ENCODE peak calls at places on chromosome 7, in five cellular contexts. Y is H1, Z is HepG2, J is GM12878, F is NT2/D1. N is an unnamed sample.

GRCh38 chr7:2922271-2922691 is 78.2 kb upstream of the GNA12 start:
- DNase-seq in F (no peak), J (no peak), Z (no peak), Y (no peak), N (no peak)

GRCh38 chr7:18420176-18420575 is 75.4 kb upstream of the HDAC9 start:
- DNase-seq in Z (no peak), F (no peak), J (no peak), Y (no peak), N (no peak)

GRCh38 chr7:44377681-44378421 is 52.5 kb upstream of the CAMK2B start:
- DNase-seq in F (no peak), Y (peak; percentile 45), Z (no peak), J (peak; percentile 68), N (peak; percentile 4)

GRCh38 chr7:56810466-56810865 is 321.8 kb downstream of the ZNF479 start:
- DNase-seq in Z (no peak), F (no peak), Y (no peak), J (no peak), N (no peak)

GRCh38 chr7:22204312-22204711 is 152.6 kb downstream of the RAPGEF5 start:
- DNase-seq in J (no peak), Y (no peak), F (no peak), Z (no peak), N (no peak)

GRCh38 chr7:48074231-48074654 is 14.8 kb upstream of the UPP1 start:
- DNase-seq in J (no peak), F (no peak), Y (no peak), Z (no peak), N (no peak)

GRCh38 chr7:644381-645305 is 81.9 kb upstream of the DNAAF5 start:
- DNase-seq in J (no peak), Y (no peak), Z (no peak), F (no peak), N (no peak)

GRCh38 chr7:47587389-47587788 is 5.5 kb upstream of the TNS3 start:
- DNase-seq in J (no peak), F (no peak), Y (no peak), Z (no peak), N (no peak)

GRCh38 chr7:158358926-158359645 is 228.5 kb downstream of the PTPRN2 start:
- DNase-seq in J (no peak), Y (peak; percentile 17), F (no peak), Z (no peak), N (no peak)

GRCh38 chr7:112994666-112995065 is 92.0 kb downstream of the GPR85 start:
- DNase-seq in Y (no peak), F (no peak), J (no peak), Z (no peak), N (no peak)

GRCh38 chr7:27116019-27116411 is 13.5 kb upstream of the HOXA2 start:
- DNase-seq in J (no peak), Z (no peak), Y (peak; percentile 45), F (no peak), N (no peak)

GRCh38 chr7:1144269-1144771 is 15.7 kb downstream of the ZFAND2A start:
- DNase-seq in F (no peak), Z (peak; percentile 25), Y (no peak), J (no peak), N (no peak)

GRCh38 chr7:117949232-117949631 is 76.0 kb upstream of the CTTNBP2 start:
- DNase-seq in F (no peak), Z (no peak), Y (no peak), J (no peak), N (no peak)

GRCh38 chr7:25619963-25620799 is 391.9 kb upstream of the NPVF start:
- DNase-seq in J (no peak), F (no peak), Z (no peak), Y (no peak), N (no peak)

GRCh38 chr7:130995252-130996081 is 261.5 kb upstream of the KLF14 start:
- DNase-seq in J (no peak), F (no peak), Y (no peak), Z (no peak), N (no peak)

GRCh38 chr7:7351156-7351555 is 168.8 kb downstream of the C1GALT1 start:
- DNase-seq in F (no peak), Z (no peak), Y (no peak), J (no peak), N (no peak)

GRCh38 chr7:125409921-125410320 is 480.3 kb upstream of the POT1 start:
- DNase-seq in Z (no peak), F (no peak), Y (no peak), J (no peak), N (no peak)

GRCh38 chr7:17939111-17939669 is 1.1 kb downstream of the SNX13 start:
- DNase-seq in Z (peak; percentile 16), Y (no peak), J (no peak), F (no peak), N (peak; percentile 13)

GRCh38 chr7:155373359-155374273 is 75.9 kb downstream of the INSIG1 start:
- DNase-seq in J (no peak), F (no peak), Z (no peak), Y (peak; percentile 71), N (no peak)

GRCh38 chr7:50227623-50228618 is 76.6 kb upstream of the IKZF1 start:
- DNase-seq in F (no peak), Y (no peak), Z (no peak), J (no peak), N (no peak)

GRCh38 chr7:74289018-74289659 is at the start of gene CLIP2:
- DNase-seq in J (no peak), Y (peak; percentile 82), F (no peak), Z (peak; percentile 41), N (peak; percentile 92)

GRCh38 chr7:85510287-85510686 is 323.4 kb upstream of the SEMA3D start:
- DNase-seq in F (no peak), Y (no peak), Z (no peak), J (no peak), N (no peak)

GRCh38 chr7:36036590-36036989 is 116.5 kb upstream of the EEPD1 start:
- DNase-seq in Y (no peak), Z (no peak), J (no peak), F (no peak), N (no peak)

GRCh38 chr7:68958571-68958970 is 639.7 kb upstream of the AUTS2 start:
- DNase-seq in Y (no peak), F (no peak), J (no peak), Z (no peak), N (no peak)

GRCh38 chr7:106731207-106731606 is 70.2 kb upstream of the CCDC71L start:
- DNase-seq in J (peak; percentile 91), F (no peak), Z (no peak), Y (no peak), N (no peak)

GRCh38 chr7:54596747-54597146 is 54.6 kb downstream of the VSTM2A start:
- DNase-seq in F (no peak), Z (no peak), J (peak; percentile 20), Y (no peak), N (no peak)

GRCh38 chr7:30923009-30923773 is 11.5 kb downstream of the AQP1 start:
- DNase-seq in F (no peak), Z (no peak), J (no peak), Y (peak; percentile 36), N (no peak)

GRCh38 chr7:129835436-129836020 is 117.2 kb downstream of the UBE2H start:
- DNase-seq in F (no peak), J (no peak), Z (no peak), Y (no peak), N (no peak)

GRCh38 chr7:71411475-71411874 is 279.5 kb downstream of the GALNT17 start:
- DNase-seq in J (no peak), F (no peak), Z (no peak), Y (no peak), N (no peak)

GRCh38 chr7:71409550-71410157 is 277.7 kb downstream of the GALNT17 start:
- DNase-seq in Y (no peak), F (no peak), Z (no peak), J (no peak), N (no peak)

GRCh38 chr7:71419546-71420337 is 287.8 kb downstream of the GALNT17 start:
- DNase-seq in F (no peak), Y (no peak), J (no peak), Z (no peak), N (no peak)

GRCh38 chr7:71414490-71414889 is 282.5 kb downstream of the GALNT17 start:
- DNase-seq in Z (no peak), Y (no peak), F (no peak), J (no peak), N (no peak)
- TF ChIP-seq SUZ12 in Z (no peak), Y (no peak), F (no peak), J (no peak), N (no peak)

GRCh38 chr7:100466830-100467605 is 3.0 kb upstream of the SPACDR start:
- DNase-seq in Z (no peak), J (no peak), F (no peak), Y (no peak), N (no peak)
- TF ChIP-seq SUZ12 in Z (no peak), J (no peak), F (no peak), Y (no peak), N (no peak)

GRCh38 chr7:45570797-45571196 is 3.4 kb upstream of the ADCY1 start:
- DNase-seq in F (no peak), Y (no peak), J (no peak), Z (no peak), N (no peak)

GRCh38 chr7:45566386-45566785 is 7.8 kb upstream of the ADCY1 start:
- DNase-seq in Y (no peak), Z (no peak), J (no peak), F (no peak), N (no peak)

GRCh38 chr7:45569290-45569685 is 4.9 kb upstream of the ADCY1 start:
- DNase-seq in F (no peak), Y (no peak), Z (no peak), J (no peak), N (no peak)

GRCh38 chr7:45567713-45568112 is 6.5 kb upstream of the ADCY1 start:
- DNase-seq in Z (no peak), F (no peak), Y (no peak), J (no peak), N (no peak)

DNA sequence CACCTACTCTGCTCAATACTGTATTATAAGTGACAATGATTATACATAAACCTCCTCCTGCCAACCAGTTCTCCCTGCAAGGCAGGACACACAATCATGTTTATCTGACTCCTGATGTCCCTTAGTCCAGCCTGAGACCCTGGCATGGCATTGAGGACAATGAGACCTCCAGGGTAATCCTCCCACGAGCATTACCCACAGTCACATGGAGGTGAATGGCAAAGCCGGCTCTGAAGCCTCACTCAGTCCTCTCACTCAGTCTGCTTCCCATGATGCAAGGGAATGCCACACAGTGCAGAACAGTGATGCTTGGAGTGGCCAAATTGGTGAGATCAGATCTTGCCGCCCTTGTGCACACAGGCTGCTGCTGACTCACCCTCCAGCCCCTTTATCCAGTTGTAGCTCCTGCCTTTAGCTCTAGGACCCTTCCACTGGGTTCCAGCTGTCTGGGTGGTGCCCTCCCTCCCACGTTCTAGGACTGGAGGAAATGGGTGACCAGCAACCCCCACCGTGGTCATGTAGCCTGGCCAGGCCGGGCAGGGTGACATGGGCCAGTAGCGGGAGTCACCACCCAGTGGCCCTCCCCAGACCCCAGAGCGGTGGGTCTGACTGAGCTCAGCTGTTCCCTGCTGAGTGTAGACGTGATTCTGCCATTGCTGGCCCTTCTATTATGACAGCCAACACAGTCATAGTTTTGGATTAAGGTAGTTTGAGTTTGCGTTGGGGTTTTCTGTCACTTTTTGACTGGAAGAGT is 5.5 kb upstream of the ADCY1 start:
- DNase-seq in F (no peak), Y (no peak), J (no peak), Z (no peak), N (no peak)
- TF ChIP-seq SUZ12 in F (no peak), Y (no peak), J (no peak), Z (no peak), N (no peak)

DNA sequence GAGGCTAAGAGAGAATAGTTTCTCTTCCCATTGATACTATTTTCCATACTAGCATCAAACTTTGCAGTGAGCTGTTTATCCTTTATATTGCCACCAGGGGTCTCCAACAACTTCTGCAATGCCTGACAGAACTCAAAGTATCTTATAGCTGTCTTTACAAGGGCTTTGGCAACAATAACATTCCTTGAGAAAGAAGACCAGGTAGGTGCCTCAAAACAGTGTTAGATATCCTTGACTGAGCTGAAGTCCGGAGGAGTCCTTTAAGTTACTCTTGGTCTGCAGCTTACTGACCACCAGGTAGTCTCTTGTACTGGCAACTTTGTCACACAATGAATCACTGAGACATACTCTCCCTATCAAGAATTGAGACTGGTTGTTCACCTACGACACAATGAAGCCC is 30.0 kb upstream of the TES start:
- DNase-seq in J (no peak), Z (peak; percentile 31), Y (peak; percentile 48), F (no peak), N (peak; percentile 52)
- TF ChIP-seq SUZ12 in J (no peak), Z (no peak), Y (no peak), F (no peak), N (no peak)

N was measured in HEK293T.